ENCODE peak calls at places on chromosomes 11 and 22, in seven cellular contexts. E is BE2C, U is pancreas, W is left ventricle myocardium inferior, B is Peyer's patch, Y is heart left ventricle, F is ovary. T is an unnamed sample. For H3K27me3 and H3K36me3, the result is how much of the 10 kb centered on the place peaks cover.

GRCh38 chr22:28217277-28217676 is 298.2 kb upstream of the PITPNB start:
- DNase-seq in F (no peak), B (no peak), E (no peak), W (no peak), Y (no peak), U (no peak), T (no peak)

GRCh38 chr11:28491431-28491830 is 383.2 kb downstream of the METTL15 start:
- DNase-seq in W (no peak), F (no peak), Y (no peak), B (no peak), E (no peak), U (no peak), T (no peak)

GRCh38 chr22:47042861-47043496 is 280.5 kb downstream of the TBC1D22A start:
- DNase-seq in U (peak), W (no peak), Y (peak), E (no peak), B (no peak), F (no peak), T (no peak)

GRCh38 chr11:33672273-33672672 is 28.4 kb downstream of the C11orf91 start:
- DNase-seq in U (no peak), F (no peak), B (no peak), E (no peak), W (no peak), Y (no peak), T (no peak)

GRCh38 chr11:85854557-85855340 is 434 bp upstream of the CCDC83 start:
- DNase-seq in F (peak), B (peak), W (peak), U (peak), E (peak), Y (peak), T (peak)

GRCh38 chr22:48492371-48493320 is 1335.0 kb downstream of the BRD1 start:
- DNase-seq in U (peak), Y (peak), F (peak), B (peak), E (peak), W (peak), T (peak)

GRCh38 chr11:95378789-95379188 is 147.8 kb upstream of the SESN3 start:
- DNase-seq in W (no peak), F (no peak), U (no peak), E (no peak), B (no peak), Y (no peak), T (no peak)

GRCh38 chr11:128036006-128036405 is 551.4 kb downstream of the ETS1 start:
- DNase-seq in B (no peak), F (no peak), U (no peak), Y (no peak), E (no peak), W (no peak), T (no peak)

GRCh38 chr22:46001426-46002106 is 24.6 kb upstream of the WNT7B start:
- DNase-seq in B (no peak), U (peak), E (peak), F (no peak), W (peak), Y (peak), T (peak)

GRCh38 chr11:120258661-120259060 is 18.7 kb downstream of the POU2F3 start:
- DNase-seq in E (no peak), U (no peak), W (no peak), B (no peak), Y (no peak), F (no peak), T (no peak)

GRCh38 chr11:119529063-119529845 is 106.3 kb upstream of the THY1 start:
- DNase-seq in Y (peak), U (no peak), B (no peak), F (no peak), W (no peak), E (no peak), T (no peak)

GRCh38 chr11:44427432-44427831 is 117.5 kb upstream of the ALX4 start:
- DNase-seq in F (no peak), B (no peak), E (peak), Y (no peak), W (no peak), U (no peak), T (peak)

GRCh38 chr11:66338276-66339162 is 2.3 kb upstream of the RIN1 start:
- DNase-seq in E (no peak), W (no peak), F (no peak), Y (peak), U (no peak), B (no peak), T (no peak)

GRCh38 chr11:135027461-135027860 is 615.4 kb upstream of the B3GAT1 start:
- DNase-seq in Y (no peak), F (no peak), B (no peak), E (no peak), U (no peak), W (no peak), T (peak)

GRCh38 chr11:12090761-12091261 is 19.6 kb upstream of the MICAL2 start:
- DNase-seq in W (no peak), U (no peak), Y (no peak), E (no peak), B (no peak), F (no peak), T (no peak)

GRCh38 chr22:36177160-36177559 is 16.6 kb upstream of the APOL3 start:
- DNase-seq in B (no peak), E (no peak), U (no peak), Y (no peak), W (no peak), F (no peak), T (no peak)

GRCh38 chr11:83659466-83659865 is 373.3 kb upstream of the CCDC90B start:
- DNase-seq in B (no peak), W (no peak), F (no peak), Y (no peak), E (no peak), U (no peak), T (no peak)

GRCh38 chr11:69541001-69541285 is 59.5 kb downstream of the LINC01488 start:
- DNase-seq in U (no peak), B (no peak), E (no peak), W (no peak), Y (no peak), F (no peak), T (no peak)

GRCh38 chr11:61297341-61297740 is 2.2 kb upstream of the VWCE start:
- DNase-seq in W (no peak), U (no peak), B (no peak), E (no peak), Y (no peak), F (no peak), T (no peak)

GRCh38 chr11:83220279-83220678 is 26.8 kb downstream of the ANKRD42 start:
- DNase-seq in Y (no peak), W (no peak), B (no peak), U (no peak), E (no peak), F (no peak), T (peak)

GRCh38 chr22:38035530-38035885 is 21.7 kb upstream of the PICK1 start:
- DNase-seq in U (no peak), W (no peak), E (no peak), B (no peak), Y (no peak), F (no peak), T (no peak)

GRCh38 chr11:93221539-93221938 is 23.7 kb upstream of the SLC36A4 start:
- DNase-seq in F (no peak), B (no peak), E (no peak), Y (no peak), W (no peak), U (no peak), T (no peak)

GRCh38 chr11:59463176-59463575 is 6.4 kb downstream of the OR4D6 start:
- DNase-seq in W (no peak), B (no peak), F (no peak), Y (no peak), U (no peak), E (no peak), T (peak)

GRCh38 chr22:46593211-46593676 is 26.9 kb upstream of the GRAMD4 start:
- DNase-seq in B (peak), W (no peak), E (no peak), Y (no peak), U (peak), F (no peak), T (no peak)

GRCh38 chr22:46070215-46070721 is 80.1 kb upstream of the PPARA start:
- DNase-seq in B (no peak), U (peak), F (no peak), W (peak), E (peak), Y (peak), T (no peak)

GRCh38 chr11:124586247-124586860 is 16.6 kb downstream of the OR8A1 start:
- DNase-seq in Y (peak), F (peak), W (peak), E (peak), B (no peak), U (peak), T (peak)

GRCh38 chr11:69040581-69041260 is 8.0 kb upstream of the TPCN2 start:
- DNase-seq in E (no peak), W (no peak), B (no peak), Y (no peak), U (no peak), F (no peak), T (peak)

GRCh38 chr11:17637901-17638300 is 81.5 kb upstream of the MYOD1 start:
- DNase-seq in E (no peak), U (no peak), Y (no peak), B (no peak), F (no peak), W (no peak), T (no peak)

GRCh38 chr22:43308451-43309235 is 34.5 kb downstream of the SCUBE1 start:
- DNase-seq in E (peak), B (no peak), U (no peak), Y (no peak), W (no peak), F (peak), T (peak)

GRCh38 chr22:49260681-49261580 is 566.7 kb downstream of the BRD1 start:
- DNase-seq in U (peak), Y (no peak), W (no peak), F (no peak), E (no peak), B (no peak), T (peak)

GRCh38 chr22:37353839-37354238 is 71.5 kb downstream of the CYTH4 start:
- DNase-seq in W (no peak), E (no peak), Y (no peak), F (no peak), U (no peak), B (no peak), T (no peak)

GRCh38 chr11:113670149-113670829 is 35.8 kb downstream of the TMPRSS5 start:
- DNase-seq in F (no peak), W (no peak), Y (no peak), B (no peak), U (no peak), E (no peak), T (no peak)

GRCh38 chr11:77191823-77192495 is 63.9 kb downstream of the MYO7A start:
- DNase-seq in W (no peak), F (peak), B (peak), E (peak), Y (no peak), U (peak), T (peak)

GRCh38 chr11:518463-519202 is 11.6 kb upstream of the RNH1 start:
- DNase-seq in B (peak), W (peak), U (peak), Y (peak), E (peak), F (peak), T (peak)

GRCh38 chr11:123194308-123195181 is 503 bp downstream of the CLMP start:
- DNase-seq in B (no peak), F (peak), W (no peak), U (peak), E (peak), Y (no peak), T (peak)

GRCh38 chr11:114060402-114061052 is 1.0 kb downstream of the ZBTB16 start:
- DNase-seq in B (no peak), U (peak), Y (peak), W (peak), E (no peak), F (peak), T (no peak)

GRCh38 chr11:131661137-131661536 is 290.7 kb downstream of the NTM start:
- DNase-seq in B (no peak), U (no peak), F (no peak), Y (no peak), W (no peak), E (no peak), T (no peak)

GRCh38 chr11:79949574-79949973 is 508.7 kb upstream of the TENM4 start:
- DNase-seq in B (no peak), W (no peak), Y (no peak), F (no peak), E (no peak), U (no peak), T (no peak)

GRCh38 chr11:121416909-121417567 is 35.1 kb upstream of the SORL1 start:
- DNase-seq in U (peak), Y (peak), B (peak), W (peak), F (peak), E (no peak), T (peak)

GRCh38 chr11:94457118-94458029 is 36.3 kb downstream of the MRE11 start:
- DNase-seq in U (no peak), Y (no peak), B (no peak), W (no peak), E (no peak), F (no peak), T (no peak)

DNA sequence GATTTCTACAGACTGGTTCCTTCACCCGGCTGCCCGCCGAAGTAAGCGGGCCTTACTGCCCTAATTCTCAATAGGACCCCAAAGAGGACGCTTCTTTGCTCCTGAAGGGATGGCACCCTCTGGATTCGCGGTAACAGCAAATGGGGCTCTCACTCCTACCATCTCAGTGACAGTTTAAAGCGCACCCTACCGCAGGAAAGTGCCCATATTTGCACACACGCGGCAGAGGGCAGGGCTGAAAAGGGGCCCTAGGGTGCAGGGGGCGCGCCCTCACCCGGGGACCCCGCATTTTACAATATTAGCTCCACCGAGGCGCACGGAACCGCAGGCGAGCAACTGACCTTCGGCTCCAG is 974 bp upstream of the UPB1 start:
- DNase-seq in W (no peak), F (no peak), U (no peak), Y (no peak), B (no peak), E (no peak), T (no peak)
- H3K27me3 ChIP-seq in W (under half), F (under half), U (under half), Y (under half), B (under half), E (under half), T (under half)

GRCh38 chr11:4164884-4165590 is 70.4 kb downstream of the RRM1 start:
- DNase-seq in E (no peak), Y (no peak), F (no peak), U (no peak), W (no peak), B (no peak), T (no peak)
- H3K36me3 ChIP-seq in E (under half), Y (under half), F (under half), U (under half), W (under half), B (under half), T (under half)

GRCh38 chr11:35424157-35424945 is 5.0 kb upstream of the SLC1A2 start:
- DNase-seq in F (no peak), W (no peak), U (no peak), E (no peak), B (no peak), Y (no peak), T (no peak)
- H3K27me3 ChIP-seq in F (under half), W (half or more), U (under half), E (under half), B (under half), Y (half or more), T (under half)

GRCh38 chr22:29510542-29510941 is 30.5 kb downstream of the NEFH start:
- DNase-seq in W (no peak), B (no peak), F (no peak), U (no peak), E (no peak), Y (no peak), T (no peak)
- H3K36me3 ChIP-seq in W (half or more), B (under half), F (under half), U (under half), E (under half), Y (under half), T (under half)

GRCh38 chr22:50550395-50550794 is 4.7 kb downstream of the KLHDC7B start:
- DNase-seq in F (no peak), Y (no peak), U (no peak), B (no peak), W (no peak), E (no peak), T (no peak)
- H3K27me3 ChIP-seq in F (under half), Y (under half), U (under half), B (under half), W (half or more), E (under half), T (under half)

GRCh38 chr22:20110359-20110985 is 5.4 kb upstream of the RANBP1 start:
- DNase-seq in F (no peak), W (peak), B (no peak), U (no peak), E (no peak), Y (no peak), T (no peak)
- H3K36me3 ChIP-seq in F (under half), W (half or more), B (under half), U (under half), E (half or more), Y (half or more), T (half or more)

GRCh38 chr11:118152020-118152551 is 537 bp downstream of the SCN4B start:
- DNase-seq in F (no peak), U (no peak), E (no peak), W (no peak), B (no peak), Y (no peak), T (no peak)
- H3K27me3 ChIP-seq in F (under half), U (under half), E (half or more), W (half or more), B (under half), Y (half or more), T (under half)

T was measured in SJCRH30.